ENCODE peak calls at places on chromosomes 7 and 10, in eight cellular contexts. One of them, this sample, is unnamed.

GRCh38 chr7:142066536-142066935 is 45.0 kb upstream of the MGAM2 start:
- DNase-seq in esophagus squamous epithelium: no peak
- DNase-seq in fibroblast of lung: no peak
- DNase-seq in retinal pigment epithelial cell: no peak
- DNase-seq in ovary: no peak
- DNase-seq in thoracic aorta: no peak
- DNase-seq in GM13977: no peak
- DNase-seq in dorsolateral prefrontal cortex: no peak
- DNase-seq in this sample: no peak

GRCh38 chr7:157529768-157530560 is 193.2 kb downstream of the DNAJB6 start:
- DNase-seq in esophagus squamous epithelium: no peak
- DNase-seq in fibroblast of lung: no peak
- DNase-seq in retinal pigment epithelial cell: no peak
- DNase-seq in ovary: peak; percentile 4
- DNase-seq in thoracic aorta: no peak
- DNase-seq in GM13977: no peak
- DNase-seq in dorsolateral prefrontal cortex: peak; percentile 26
- DNase-seq in this sample: no peak

GRCh38 chr7:14507617-14508016 is 394.9 kb downstream of the DGKB start:
- DNase-seq in esophagus squamous epithelium: no peak
- DNase-seq in fibroblast of lung: peak; percentile 75
- DNase-seq in retinal pigment epithelial cell: peak; percentile 60
- DNase-seq in ovary: no peak
- DNase-seq in thoracic aorta: no peak
- DNase-seq in GM13977: no peak
- DNase-seq in dorsolateral prefrontal cortex: peak; percentile 25
- DNase-seq in this sample: no peak

GRCh38 chr10:43479275-43479674 is 42.4 kb downstream of the ZNF487 start:
- DNase-seq in esophagus squamous epithelium: no peak
- DNase-seq in fibroblast of lung: peak; percentile 21
- DNase-seq in retinal pigment epithelial cell: no peak
- DNase-seq in ovary: no peak
- DNase-seq in thoracic aorta: no peak
- DNase-seq in GM13977: no peak
- DNase-seq in dorsolateral prefrontal cortex: no peak
- DNase-seq in this sample: no peak

GRCh38 chr7:103867874-103868273 is 121.6 kb downstream of the RELN start:
- DNase-seq in esophagus squamous epithelium: no peak
- DNase-seq in fibroblast of lung: no peak
- DNase-seq in retinal pigment epithelial cell: no peak
- DNase-seq in ovary: no peak
- DNase-seq in thoracic aorta: no peak
- DNase-seq in GM13977: no peak
- DNase-seq in dorsolateral prefrontal cortex: no peak
- DNase-seq in this sample: no peak

GRCh38 chr10:60970526-60970925 is 26.5 kb upstream of the RHOBTB1 start:
- DNase-seq in esophagus squamous epithelium: no peak
- DNase-seq in fibroblast of lung: no peak
- DNase-seq in retinal pigment epithelial cell: no peak
- DNase-seq in ovary: no peak
- DNase-seq in thoracic aorta: no peak
- DNase-seq in GM13977: no peak
- DNase-seq in dorsolateral prefrontal cortex: no peak
- DNase-seq in this sample: no peak

GRCh38 chr10:29099415-29099814 is 189.5 kb upstream of the LYZL1 start:
- DNase-seq in esophagus squamous epithelium: no peak
- DNase-seq in fibroblast of lung: no peak
- DNase-seq in retinal pigment epithelial cell: no peak
- DNase-seq in ovary: no peak
- DNase-seq in thoracic aorta: no peak
- DNase-seq in GM13977: no peak
- DNase-seq in dorsolateral prefrontal cortex: no peak
- DNase-seq in this sample: no peak

GRCh38 chr10:112716924-112717348 is 233.1 kb upstream of the TCF7L2 start:
- DNase-seq in esophagus squamous epithelium: no peak
- DNase-seq in fibroblast of lung: peak; percentile 82
- DNase-seq in retinal pigment epithelial cell: no peak
- DNase-seq in ovary: no peak
- DNase-seq in thoracic aorta: no peak
- DNase-seq in GM13977: no peak
- DNase-seq in dorsolateral prefrontal cortex: no peak
- DNase-seq in this sample: no peak

GRCh38 chr7:66413379-66414114 is 208.4 kb downstream of the TPST1 start:
- DNase-seq in esophagus squamous epithelium: peak; percentile 12
- DNase-seq in fibroblast of lung: peak; percentile 81
- DNase-seq in retinal pigment epithelial cell: peak; percentile 66
- DNase-seq in ovary: peak; percentile 94
- DNase-seq in thoracic aorta: peak; percentile 50
- DNase-seq in GM13977: peak; percentile 94
- DNase-seq in dorsolateral prefrontal cortex: peak; percentile 92
- DNase-seq in this sample: peak; percentile 86

GRCh38 chr10:113927440-113927839 is 73.0 kb downstream of the NHLRC2 start:
- DNase-seq in esophagus squamous epithelium: no peak
- DNase-seq in fibroblast of lung: no peak
- DNase-seq in retinal pigment epithelial cell: no peak
- DNase-seq in ovary: no peak
- DNase-seq in thoracic aorta: no peak
- DNase-seq in GM13977: no peak
- DNase-seq in dorsolateral prefrontal cortex: no peak
- DNase-seq in this sample: no peak

GRCh38 chr7:927031-927671 is 27.3 kb downstream of the ADAP1 start:
- DNase-seq in esophagus squamous epithelium: no peak
- DNase-seq in fibroblast of lung: no peak
- DNase-seq in retinal pigment epithelial cell: no peak
- DNase-seq in ovary: peak; percentile 28
- DNase-seq in thoracic aorta: no peak
- DNase-seq in GM13977: no peak
- DNase-seq in dorsolateral prefrontal cortex: peak; percentile 74
- DNase-seq in this sample: no peak

GRCh38 chr10:5776881-5777197 is 36.4 kb downstream of the GDI2 start:
- DNase-seq in esophagus squamous epithelium: no peak
- DNase-seq in fibroblast of lung: peak; percentile 59
- DNase-seq in retinal pigment epithelial cell: peak; percentile 66
- DNase-seq in ovary: no peak
- DNase-seq in thoracic aorta: no peak
- DNase-seq in GM13977: no peak
- DNase-seq in dorsolateral prefrontal cortex: no peak
- DNase-seq in this sample: no peak

GRCh38 chr7:37694208-37695080 is 10.9 kb downstream of the GPR141 start:
- DNase-seq in esophagus squamous epithelium: no peak
- DNase-seq in fibroblast of lung: no peak
- DNase-seq in retinal pigment epithelial cell: no peak
- DNase-seq in ovary: no peak
- DNase-seq in thoracic aorta: no peak
- DNase-seq in GM13977: no peak
- DNase-seq in dorsolateral prefrontal cortex: no peak
- DNase-seq in this sample: no peak
- TF ChIP-seq CTCF in esophagus squamous epithelium: no peak
- TF ChIP-seq CTCF in fibroblast of lung: no peak
- TF ChIP-seq CTCF in retinal pigment epithelial cell: no peak
- TF ChIP-seq CTCF in ovary: no peak
- TF ChIP-seq CTCF in thoracic aorta: no peak
- TF ChIP-seq CTCF in GM13977: no peak
- TF ChIP-seq CTCF in dorsolateral prefrontal cortex: no peak
- TF ChIP-seq CTCF in this sample: no peak

GRCh38 chr7:124263232-124263827 is 230.5 kb upstream of the TMEM229A start:
- DNase-seq in esophagus squamous epithelium: no peak
- DNase-seq in fibroblast of lung: peak; percentile 49
- DNase-seq in retinal pigment epithelial cell: peak; percentile 12
- DNase-seq in ovary: no peak
- DNase-seq in thoracic aorta: no peak
- DNase-seq in GM13977: peak; percentile 21
- DNase-seq in dorsolateral prefrontal cortex: no peak
- DNase-seq in this sample: no peak
- TF ChIP-seq CTCF in esophagus squamous epithelium: no peak
- TF ChIP-seq CTCF in fibroblast of lung: no peak
- TF ChIP-seq CTCF in retinal pigment epithelial cell: no peak
- TF ChIP-seq CTCF in ovary: no peak
- TF ChIP-seq CTCF in thoracic aorta: no peak
- TF ChIP-seq CTCF in GM13977: no peak
- TF ChIP-seq CTCF in dorsolateral prefrontal cortex: no peak
- TF ChIP-seq CTCF in this sample: no peak

DNA sequence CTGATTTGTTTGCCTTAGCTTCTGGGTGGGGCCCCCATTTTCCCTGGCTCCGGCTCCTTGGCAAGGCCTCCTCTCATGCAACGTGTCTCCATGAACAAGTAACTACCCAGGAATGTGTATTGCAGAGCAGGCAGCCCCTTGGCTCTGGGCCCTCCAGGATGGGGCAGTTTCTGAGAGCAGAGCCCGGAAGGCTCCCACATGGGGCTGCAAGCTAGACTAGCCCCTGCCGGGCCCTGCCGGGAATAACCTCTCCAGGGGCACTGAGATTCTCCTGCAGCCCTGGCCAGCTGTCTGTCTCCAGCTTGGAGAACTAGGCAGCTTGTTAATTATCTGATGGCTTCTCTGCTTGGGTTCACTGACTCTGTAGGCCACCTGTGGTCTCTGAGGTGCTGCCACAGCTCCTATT is 184.0 kb upstream of the INHBA start:
- DNase-seq in esophagus squamous epithelium: no peak
- DNase-seq in fibroblast of lung: peak; percentile 95
- DNase-seq in retinal pigment epithelial cell: no peak
- DNase-seq in ovary: peak; percentile 67
- DNase-seq in thoracic aorta: peak; percentile 11
- DNase-seq in GM13977: no peak
- DNase-seq in dorsolateral prefrontal cortex: no peak
- DNase-seq in this sample: no peak
- TF ChIP-seq CTCF in esophagus squamous epithelium: no peak
- TF ChIP-seq CTCF in fibroblast of lung: peak; percentile 48
- TF ChIP-seq CTCF in retinal pigment epithelial cell: peak; percentile 21
- TF ChIP-seq CTCF in ovary: no peak
- TF ChIP-seq CTCF in thoracic aorta: no peak
- TF ChIP-seq CTCF in GM13977: no peak
- TF ChIP-seq CTCF in dorsolateral prefrontal cortex: no peak
- TF ChIP-seq CTCF in this sample: no peak

GRCh38 chr7:35726654-35727053 is 31.7 kb upstream of the HERPUD2 start:
- DNase-seq in esophagus squamous epithelium: no peak
- DNase-seq in fibroblast of lung: no peak
- DNase-seq in retinal pigment epithelial cell: no peak
- DNase-seq in ovary: no peak
- DNase-seq in thoracic aorta: no peak
- DNase-seq in GM13977: no peak
- DNase-seq in dorsolateral prefrontal cortex: no peak
- DNase-seq in this sample: no peak

GRCh38 chr7:35727571-35727970 is 32.6 kb upstream of the HERPUD2 start:
- DNase-seq in esophagus squamous epithelium: no peak
- DNase-seq in fibroblast of lung: no peak
- DNase-seq in retinal pigment epithelial cell: no peak
- DNase-seq in ovary: no peak
- DNase-seq in thoracic aorta: no peak
- DNase-seq in GM13977: peak; percentile 12
- DNase-seq in dorsolateral prefrontal cortex: no peak
- DNase-seq in this sample: no peak

GRCh38 chr7:35722054-35722849 is 27.3 kb upstream of the HERPUD2 start:
- DNase-seq in esophagus squamous epithelium: no peak
- DNase-seq in fibroblast of lung: no peak
- DNase-seq in retinal pigment epithelial cell: no peak
- DNase-seq in ovary: no peak
- DNase-seq in thoracic aorta: no peak
- DNase-seq in GM13977: no peak
- DNase-seq in dorsolateral prefrontal cortex: no peak
- DNase-seq in this sample: no peak

GRCh38 chr7:35723011-35723410 is 28.1 kb upstream of the HERPUD2 start:
- DNase-seq in esophagus squamous epithelium: no peak
- DNase-seq in fibroblast of lung: peak; percentile 20
- DNase-seq in retinal pigment epithelial cell: no peak
- DNase-seq in ovary: no peak
- DNase-seq in thoracic aorta: no peak
- DNase-seq in GM13977: no peak
- DNase-seq in dorsolateral prefrontal cortex: no peak
- DNase-seq in this sample: no peak

GRCh38 chr7:35725280-35725680 is 30.3 kb upstream of the HERPUD2 start:
- DNase-seq in esophagus squamous epithelium: no peak
- DNase-seq in fibroblast of lung: no peak
- DNase-seq in retinal pigment epithelial cell: no peak
- DNase-seq in ovary: no peak
- DNase-seq in thoracic aorta: no peak
- DNase-seq in GM13977: peak; percentile 38
- DNase-seq in dorsolateral prefrontal cortex: no peak
- DNase-seq in this sample: no peak
- TF ChIP-seq CTCF in esophagus squamous epithelium: no peak
- TF ChIP-seq CTCF in fibroblast of lung: no peak
- TF ChIP-seq CTCF in retinal pigment epithelial cell: no peak
- TF ChIP-seq CTCF in ovary: no peak
- TF ChIP-seq CTCF in thoracic aorta: no peak
- TF ChIP-seq CTCF in GM13977: peak; percentile 54
- TF ChIP-seq CTCF in dorsolateral prefrontal cortex: no peak
- TF ChIP-seq CTCF in this sample: no peak

DNA sequence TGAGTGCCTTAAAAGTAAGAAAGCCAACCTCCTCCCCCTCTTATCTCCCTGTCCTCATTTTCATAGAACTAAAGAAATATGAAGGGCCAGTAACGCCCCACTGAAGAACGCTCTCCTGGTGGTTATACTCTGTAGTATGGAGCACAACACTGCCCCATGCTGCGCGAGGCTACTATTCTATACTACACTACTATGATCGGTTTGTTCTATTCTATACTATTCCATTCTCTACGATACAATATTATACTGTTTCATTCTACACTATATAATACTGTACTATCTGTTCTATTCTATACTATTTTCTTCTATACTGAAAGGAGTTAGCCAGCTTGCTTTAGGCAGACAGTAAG is 34.8 kb downstream of the DIP2C start:
- DNase-seq in esophagus squamous epithelium: no peak
- DNase-seq in fibroblast of lung: no peak
- DNase-seq in retinal pigment epithelial cell: no peak
- DNase-seq in ovary: no peak
- DNase-seq in thoracic aorta: no peak
- DNase-seq in GM13977: no peak
- DNase-seq in dorsolateral prefrontal cortex: no peak
- DNase-seq in this sample: no peak
- TF ChIP-seq CTCF in esophagus squamous epithelium: no peak
- TF ChIP-seq CTCF in fibroblast of lung: no peak
- TF ChIP-seq CTCF in retinal pigment epithelial cell: peak; percentile 8
- TF ChIP-seq CTCF in ovary: no peak
- TF ChIP-seq CTCF in thoracic aorta: no peak
- TF ChIP-seq CTCF in GM13977: no peak
- TF ChIP-seq CTCF in dorsolateral prefrontal cortex: no peak
- TF ChIP-seq CTCF in this sample: no peak

This sample was measured in neural crest cell.